ENCODE peak calls at places on chromosomes 16 and 17, in seven cellular contexts. One of them, this sample, is unnamed. For H3K4me1, the result is how much of the 10 kb centered on the place peaks cover.

GRCh38 chr17:59530561-59530960 is 34.8 kb upstream of the DHX40 start:
- DNase-seq in SK-N-SH: no peak
- DNase-seq in A673: no peak
- DNase-seq in spleen: no peak
- DNase-seq in thoracic aorta: no peak
- DNase-seq in heart left ventricle: no peak
- DNase-seq in left ventricle myocardium inferior: no peak
- DNase-seq in this sample: no peak

GRCh38 chr17:1590747-1591473 is 28.3 kb upstream of the PITPNA start:
- DNase-seq in spleen: no peak
- DNase-seq in heart left ventricle: no peak
- DNase-seq in thoracic aorta: no peak
- DNase-seq in SK-N-SH: peak
- DNase-seq in left ventricle myocardium inferior: no peak
- DNase-seq in A673: no peak
- DNase-seq in this sample: no peak

GRCh38 chr17:66724581-66725341 is 110.2 kb upstream of the CACNG5 start:
- DNase-seq in A673: no peak
- DNase-seq in heart left ventricle: no peak
- DNase-seq in left ventricle myocardium inferior: peak
- DNase-seq in SK-N-SH: no peak
- DNase-seq in spleen: no peak
- DNase-seq in thoracic aorta: no peak
- DNase-seq in this sample: peak

GRCh38 chr17:45429338-45430005 is 3.2 kb downstream of the ARHGAP27 start:
- DNase-seq in thoracic aorta: no peak
- DNase-seq in A673: peak
- DNase-seq in heart left ventricle: no peak
- DNase-seq in spleen: peak
- DNase-seq in left ventricle myocardium inferior: no peak
- DNase-seq in SK-N-SH: no peak
- DNase-seq in this sample: peak

GRCh38 chr16:77273-77806 is 685 bp upstream of the MPG start:
- DNase-seq in SK-N-SH: peak
- DNase-seq in spleen: peak
- DNase-seq in left ventricle myocardium inferior: peak
- DNase-seq in heart left ventricle: peak
- DNase-seq in A673: peak
- DNase-seq in thoracic aorta: no peak
- DNase-seq in this sample: peak

GRCh38 chr16:85612801-85613608 is at the start of gene GSE1:
- DNase-seq in thoracic aorta: peak
- DNase-seq in A673: peak
- DNase-seq in heart left ventricle: peak
- DNase-seq in spleen: peak
- DNase-seq in SK-N-SH: peak
- DNase-seq in left ventricle myocardium inferior: peak
- DNase-seq in this sample: peak

GRCh38 chr17:17018612-17019429 is 23.4 kb upstream of the MPRIP start:
- DNase-seq in A673: no peak
- DNase-seq in left ventricle myocardium inferior: peak
- DNase-seq in SK-N-SH: no peak
- DNase-seq in spleen: peak
- DNase-seq in heart left ventricle: peak
- DNase-seq in thoracic aorta: no peak
- DNase-seq in this sample: no peak

GRCh38 chr17:80330276-80330675 is 69.6 kb downstream of the RNF213 start:
- DNase-seq in A673: no peak
- DNase-seq in spleen: peak
- DNase-seq in left ventricle myocardium inferior: no peak
- DNase-seq in heart left ventricle: no peak
- DNase-seq in thoracic aorta: no peak
- DNase-seq in SK-N-SH: no peak
- DNase-seq in this sample: peak

GRCh38 chr16:53629607-53630312 is 73.9 kb downstream of the RPGRIP1L start:
- DNase-seq in A673: no peak
- DNase-seq in thoracic aorta: no peak
- DNase-seq in left ventricle myocardium inferior: no peak
- DNase-seq in SK-N-SH: no peak
- DNase-seq in heart left ventricle: no peak
- DNase-seq in spleen: no peak
- DNase-seq in this sample: no peak

GRCh38 chr17:5587431-5588032 is 3.2 kb upstream of the NLRP1 start:
- DNase-seq in left ventricle myocardium inferior: no peak
- DNase-seq in thoracic aorta: no peak
- DNase-seq in heart left ventricle: no peak
- DNase-seq in A673: peak
- DNase-seq in SK-N-SH: peak
- DNase-seq in spleen: no peak
- DNase-seq in this sample: no peak

GRCh38 chr16:48632137-48632774 is 22.3 kb upstream of the N4BP1 start:
- DNase-seq in thoracic aorta: no peak
- DNase-seq in left ventricle myocardium inferior: no peak
- DNase-seq in spleen: no peak
- DNase-seq in SK-N-SH: no peak
- DNase-seq in A673: no peak
- DNase-seq in heart left ventricle: no peak
- DNase-seq in this sample: no peak

GRCh38 chr17:40564883-40565744 is at the start of gene CCR7:
- DNase-seq in SK-N-SH: no peak
- DNase-seq in A673: no peak
- DNase-seq in thoracic aorta: no peak
- DNase-seq in spleen: peak
- DNase-seq in left ventricle myocardium inferior: no peak
- DNase-seq in heart left ventricle: no peak
- DNase-seq in this sample: no peak

GRCh38 chr17:1941241-1942065 is 83.7 kb downstream of the RTN4RL1 start:
- DNase-seq in heart left ventricle: no peak
- DNase-seq in thoracic aorta: no peak
- DNase-seq in SK-N-SH: no peak
- DNase-seq in left ventricle myocardium inferior: no peak
- DNase-seq in A673: no peak
- DNase-seq in spleen: no peak
- DNase-seq in this sample: no peak

GRCh38 chr17:1042486-1042885 is 45.6 kb downstream of the TIMM22 start:
- DNase-seq in spleen: peak
- DNase-seq in heart left ventricle: peak
- DNase-seq in left ventricle myocardium inferior: no peak
- DNase-seq in A673: no peak
- DNase-seq in thoracic aorta: no peak
- DNase-seq in SK-N-SH: no peak
- DNase-seq in this sample: no peak

GRCh38 chr16:88560722-88561484 is 9.3 kb upstream of the ZC3H18 start:
- DNase-seq in spleen: no peak
- DNase-seq in A673: peak
- DNase-seq in thoracic aorta: no peak
- DNase-seq in left ventricle myocardium inferior: no peak
- DNase-seq in heart left ventricle: no peak
- DNase-seq in SK-N-SH: no peak
- DNase-seq in this sample: no peak

GRCh38 chr17:65249774-65250173 is 112.6 kb downstream of the RGS9 start:
- DNase-seq in SK-N-SH: no peak
- DNase-seq in A673: no peak
- DNase-seq in spleen: no peak
- DNase-seq in heart left ventricle: no peak
- DNase-seq in left ventricle myocardium inferior: no peak
- DNase-seq in thoracic aorta: no peak
- DNase-seq in this sample: no peak

GRCh38 chr16:1105888-1106620 is 10.0 kb upstream of the C1QTNF8 start:
- DNase-seq in left ventricle myocardium inferior: peak
- DNase-seq in heart left ventricle: peak
- DNase-seq in SK-N-SH: peak
- DNase-seq in spleen: peak
- DNase-seq in thoracic aorta: no peak
- DNase-seq in A673: peak
- DNase-seq in this sample: peak

GRCh38 chr16:66898207-66898606 is 17.9 kb downstream of the PDP2 start:
- DNase-seq in A673: no peak
- DNase-seq in spleen: no peak
- DNase-seq in heart left ventricle: no peak
- DNase-seq in left ventricle myocardium inferior: no peak
- DNase-seq in SK-N-SH: no peak
- DNase-seq in thoracic aorta: peak
- DNase-seq in this sample: no peak

GRCh38 chr17:50585346-50585745 is 24.8 kb downstream of the CACNA1G start:
- DNase-seq in SK-N-SH: no peak
- DNase-seq in left ventricle myocardium inferior: no peak
- DNase-seq in heart left ventricle: no peak
- DNase-seq in A673: no peak
- DNase-seq in thoracic aorta: no peak
- DNase-seq in spleen: no peak
- DNase-seq in this sample: no peak

GRCh38 chr17:15261818-15262290 is 3.3 kb downstream of the PMP22 start:
- DNase-seq in SK-N-SH: no peak
- DNase-seq in spleen: no peak
- DNase-seq in A673: peak
- DNase-seq in left ventricle myocardium inferior: peak
- DNase-seq in thoracic aorta: no peak
- DNase-seq in heart left ventricle: no peak
- DNase-seq in this sample: no peak

GRCh38 chr17:15262291-15263205 is 2.6 kb downstream of the PMP22 start:
- DNase-seq in A673: no peak
- DNase-seq in spleen: peak
- DNase-seq in left ventricle myocardium inferior: peak
- DNase-seq in heart left ventricle: peak
- DNase-seq in thoracic aorta: peak
- DNase-seq in SK-N-SH: peak
- DNase-seq in this sample: peak

GRCh38 chr17:15264542-15264941 is 584 bp downstream of the PMP22 start:
- DNase-seq in left ventricle myocardium inferior: peak
- DNase-seq in thoracic aorta: no peak
- DNase-seq in SK-N-SH: no peak
- DNase-seq in heart left ventricle: no peak
- DNase-seq in A673: no peak
- DNase-seq in spleen: peak
- DNase-seq in this sample: peak

GRCh38 chr17:15263680-15264079 is 1.4 kb downstream of the PMP22 start:
- DNase-seq in thoracic aorta: no peak
- DNase-seq in A673: no peak
- DNase-seq in SK-N-SH: no peak
- DNase-seq in spleen: no peak
- DNase-seq in left ventricle myocardium inferior: no peak
- DNase-seq in heart left ventricle: no peak
- DNase-seq in this sample: no peak

GRCh38 chr17:15263206-15263579 is 1.9 kb downstream of the PMP22 start:
- DNase-seq in heart left ventricle: peak
- DNase-seq in spleen: peak
- DNase-seq in A673: peak
- DNase-seq in thoracic aorta: peak
- DNase-seq in SK-N-SH: peak
- DNase-seq in left ventricle myocardium inferior: peak
- DNase-seq in this sample: peak
- H3K4me1 ChIP-seq in heart left ventricle: under half
- H3K4me1 ChIP-seq in spleen: under half
- H3K4me1 ChIP-seq in A673: under half
- H3K4me1 ChIP-seq in thoracic aorta: under half
- H3K4me1 ChIP-seq in SK-N-SH: under half
- H3K4me1 ChIP-seq in left ventricle myocardium inferior: half or more
- H3K4me1 ChIP-seq in this sample: under half

GRCh38 chr17:82915010-82915696 is 75.3 kb upstream of the ZNF750 start:
- DNase-seq in heart left ventricle: no peak
- DNase-seq in spleen: no peak
- DNase-seq in A673: no peak
- DNase-seq in left ventricle myocardium inferior: no peak
- DNase-seq in SK-N-SH: peak
- DNase-seq in thoracic aorta: no peak
- DNase-seq in this sample: no peak
- TF ChIP-seq CTCF in heart left ventricle: no peak
- TF ChIP-seq CTCF in spleen: no peak
- TF ChIP-seq CTCF in A673: peak
- TF ChIP-seq CTCF in left ventricle myocardium inferior: no peak
- TF ChIP-seq CTCF in SK-N-SH: peak
- TF ChIP-seq CTCF in thoracic aorta: no peak
- TF ChIP-seq CTCF in this sample: no peak

GRCh38 chr17:76557368-76558209 is 17.7 kb downstream of the PRCD start:
- DNase-seq in left ventricle myocardium inferior: peak
- DNase-seq in heart left ventricle: peak
- DNase-seq in spleen: peak
- DNase-seq in SK-N-SH: peak
- DNase-seq in A673: peak
- DNase-seq in thoracic aorta: peak
- DNase-seq in this sample: peak
- H3K4me1 ChIP-seq in left ventricle myocardium inferior: half or more
- H3K4me1 ChIP-seq in heart left ventricle: under half
- H3K4me1 ChIP-seq in spleen: half or more
- H3K4me1 ChIP-seq in SK-N-SH: under half
- H3K4me1 ChIP-seq in A673: under half
- H3K4me1 ChIP-seq in thoracic aorta: under half
- H3K4me1 ChIP-seq in this sample: half or more

DNA sequence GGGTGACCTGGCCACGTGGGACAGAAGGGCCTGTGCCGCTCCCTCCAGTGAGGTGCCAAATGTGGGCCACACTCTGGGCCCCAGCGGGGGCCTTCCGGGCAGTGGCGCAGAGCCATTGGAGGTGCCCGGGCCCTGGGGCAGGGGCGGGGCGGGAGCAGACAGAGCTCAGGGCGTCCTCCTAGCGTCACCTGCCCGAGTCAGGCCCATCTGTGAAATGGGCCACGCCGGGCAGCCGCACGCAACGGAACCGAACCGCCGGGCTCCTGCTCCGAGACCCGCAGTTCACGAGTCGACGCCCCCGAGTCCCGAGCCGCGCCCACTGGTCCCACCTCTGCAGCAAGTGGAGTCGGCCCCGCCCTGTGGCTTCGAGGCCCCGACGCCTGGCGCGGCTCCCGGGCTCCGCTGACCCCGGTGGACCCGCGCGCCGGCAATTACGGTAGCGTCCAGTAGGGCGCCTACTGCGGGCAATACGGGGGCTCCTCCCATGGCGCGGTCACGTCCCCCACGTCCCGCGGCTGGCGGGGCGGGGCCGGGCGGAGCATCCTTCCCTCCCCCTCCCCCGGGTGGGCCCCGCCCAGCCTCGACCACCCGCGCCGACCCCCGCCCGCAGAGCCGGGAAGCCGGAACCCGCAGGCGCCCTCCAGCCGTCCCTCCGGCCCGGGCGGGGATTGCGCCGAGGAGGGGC is 1.9 kb downstream of the SLC16A3 start:
- DNase-seq in thoracic aorta: no peak
- DNase-seq in SK-N-SH: peak
- DNase-seq in A673: no peak
- DNase-seq in left ventricle myocardium inferior: peak
- DNase-seq in spleen: peak
- DNase-seq in heart left ventricle: peak
- DNase-seq in this sample: peak
- TF ChIP-seq CTCF in thoracic aorta: peak
- TF ChIP-seq CTCF in SK-N-SH: no peak
- TF ChIP-seq CTCF in A673: no peak
- TF ChIP-seq CTCF in left ventricle myocardium inferior: peak
- TF ChIP-seq CTCF in spleen: peak
- TF ChIP-seq CTCF in heart left ventricle: peak
- TF ChIP-seq CTCF in this sample: peak